ENCODE peak calls at places on chromosomes 11 and 22, in four cellular contexts. Q, H, B and L are unnamed samples. For H3K36me3, the result is how much of the 10 kb centered on the place peaks cover.

GRCh38 chr22:46351131-46351735 is 15.7 kb downstream of the TRMU start:
- DNase-seq in Q (no peak), B (no peak), H (no peak), L (no peak)

GRCh38 chr11:108135845-108136599 is 14.7 kb downstream of the ACAT1 start:
- DNase-seq in H (no peak), Q (peak), B (no peak), L (no peak)

GRCh38 chr11:61830318-61831105 is 2.4 kb downstream of the FADS2 start:
- DNase-seq in H (peak), Q (peak), B (no peak), L (no peak)

GRCh38 chr11:130429983-130430382 is 1.6 kb upstream of the ADAMTS8 start:
- DNase-seq in H (no peak), B (no peak), Q (no peak), L (no peak)

GRCh38 chr11:47915407-47916137 is 64.8 kb upstream of the PTPRJ start:
- DNase-seq in H (no peak), Q (no peak), B (peak), L (no peak)

GRCh38 chr22:38716827-38717226 is 11.1 kb downstream of the GTPBP1 start:
- DNase-seq in Q (no peak), H (no peak), B (no peak), L (no peak)

GRCh38 chr11:133886029-133886428 is 40.7 kb upstream of the SPATA19 start:
- DNase-seq in H (no peak), Q (no peak), B (no peak), L (no peak)

GRCh38 chr11:125410091-125410490 is 86.0 kb downstream of the FEZ1 start:
- DNase-seq in H (no peak), Q (peak), B (no peak), L (no peak)

GRCh38 chr22:35322893-35323292 is 23.2 kb downstream of the TOM1 start:
- DNase-seq in H (no peak), Q (no peak), B (no peak), L (no peak)

GRCh38 chr11:120964857-120965256 is 59.0 kb upstream of the TBCEL start:
- DNase-seq in B (no peak), H (no peak), Q (peak), L (no peak)

GRCh38 chr11:70032470-70032795 is 45.7 kb upstream of the ANO1 start:
- DNase-seq in B (peak), H (no peak), Q (no peak), L (no peak)

GRCh38 chr11:86218125-86219081 is 26.1 kb upstream of the EED start:
- DNase-seq in Q (peak), H (peak), B (peak), L (peak)

GRCh38 chr11:87322570-87322969 is 284.8 kb downstream of the TMEM135 start:
- DNase-seq in H (no peak), Q (no peak), B (no peak), L (no peak)

GRCh38 chr11:42043312-42043711 is 583.9 kb upstream of the LRRC4C start:
- DNase-seq in B (no peak), Q (peak), H (no peak), L (no peak)

GRCh38 chr11:48013269-48013901 is 33.0 kb downstream of the PTPRJ start:
- DNase-seq in H (no peak), Q (no peak), B (peak), L (no peak)

GRCh38 chr11:125423247-125423849 is 72.7 kb downstream of the FEZ1 start:
- DNase-seq in B (no peak), Q (no peak), H (no peak), L (no peak)

GRCh38 chr22:39284983-39285382 is 34.4 kb downstream of the RPL3 start:
- DNase-seq in H (no peak), Q (no peak), B (no peak), L (no peak)

GRCh38 chr11:109166441-109166840 is 255.5 kb upstream of the C11orf87 start:
- DNase-seq in Q (no peak), H (no peak), B (no peak), L (no peak)

GRCh38 chr22:27961680-27962079 is 42.6 kb upstream of the PITPNB start:
- DNase-seq in B (no peak), H (no peak), Q (no peak), L (no peak)

GRCh38 chr11:20275987-20276660 is 87.4 kb upstream of the HTATIP2 start:
- DNase-seq in H (no peak), B (no peak), Q (no peak), L (no peak)

GRCh38 chr22:49649166-49649565 is 178.5 kb downstream of the BRD1 start:
- DNase-seq in H (no peak), Q (no peak), B (no peak), L (no peak)

GRCh38 chr22:49646876-49647275 is 180.8 kb downstream of the BRD1 start:
- DNase-seq in B (no peak), Q (no peak), H (no peak), L (no peak)

GRCh38 chr22:49645791-49646550 is 181.7 kb downstream of the BRD1 start:
- DNase-seq in H (no peak), Q (no peak), B (no peak), L (no peak)

GRCh38 chr22:49648053-49648452 is 179.6 kb downstream of the BRD1 start:
- DNase-seq in B (no peak), H (no peak), Q (no peak), L (no peak)

GRCh38 chr22:49647346-49648026 is 180.2 kb downstream of the BRD1 start:
- DNase-seq in B (no peak), Q (no peak), H (no peak), L (no peak)
- H3K36me3 ChIP-seq in B (under half), Q (under half), H (under half), L (under half)

GRCh38 chr11:8309862-8310261 is 46.2 kb upstream of the LMO1 start:
- DNase-seq in Q (no peak), B (no peak), H (no peak), L (no peak)
- H3K36me3 ChIP-seq in Q (under half), B (under half), H (under half), L (under half)

DNA sequence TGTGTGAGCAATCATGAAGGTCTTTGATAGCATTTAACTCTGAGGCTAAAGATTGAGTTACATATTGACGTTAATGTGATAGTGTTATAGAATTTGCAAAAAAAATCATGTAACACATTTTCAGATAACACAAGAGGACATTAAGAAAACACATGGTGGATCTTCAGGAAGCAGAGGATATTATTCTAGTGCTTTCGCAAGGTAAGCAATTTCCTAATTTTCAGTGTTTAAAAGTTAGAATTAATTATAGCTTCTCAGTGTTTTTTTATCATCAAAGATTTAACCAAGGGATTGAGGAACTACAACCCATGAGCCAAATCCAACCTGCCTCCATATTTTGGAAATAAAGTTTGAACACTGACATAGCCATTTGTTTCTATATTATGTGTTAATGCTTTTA is 78.5 kb downstream of the DKK3 start:
- DNase-seq in H (no peak), B (no peak), Q (no peak), L (no peak)
- H3K36me3 ChIP-seq in H (under half), B (under half), Q (under half), L (under half)

DNA sequence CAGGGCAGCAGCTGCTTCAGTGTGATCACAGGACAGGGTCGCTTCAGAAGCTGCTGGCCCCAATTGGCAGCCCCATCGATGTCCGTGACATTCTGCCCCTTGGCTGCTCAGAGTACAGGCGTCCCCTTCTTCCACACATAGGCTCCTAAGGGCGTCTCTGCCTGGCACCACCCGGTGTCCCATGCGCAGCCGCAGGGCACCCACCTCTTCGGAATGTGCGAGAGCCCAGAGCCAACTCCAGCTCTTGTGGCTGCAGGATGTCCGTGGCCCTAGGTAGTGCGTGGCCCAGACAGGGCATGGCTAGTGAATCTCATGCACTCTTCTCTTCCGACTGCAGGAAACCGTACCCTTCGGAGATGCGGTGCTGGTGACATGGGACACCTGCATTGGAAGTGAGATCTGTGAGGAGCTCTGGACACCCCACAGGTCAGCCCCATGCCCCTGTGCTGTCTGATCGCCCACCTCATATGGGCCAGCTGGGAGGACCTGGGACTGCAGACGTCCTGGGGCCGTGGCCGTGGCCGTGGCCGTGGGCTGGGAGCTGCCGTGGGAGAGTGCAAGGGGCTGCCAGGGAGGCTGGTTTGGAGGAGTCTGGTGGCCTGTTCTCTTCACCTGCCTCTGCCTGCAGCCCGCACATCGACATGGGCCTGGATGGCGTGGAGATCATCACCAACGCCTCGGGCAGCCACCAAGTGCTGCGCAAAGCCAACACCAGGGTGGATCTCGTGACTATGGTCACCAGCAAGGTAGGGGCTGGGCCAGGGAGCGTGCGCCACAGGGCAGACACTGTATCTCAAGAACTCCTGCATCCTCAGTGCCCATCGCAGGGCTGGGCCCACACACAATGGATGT is 20.2 kb downstream of the NADSYN1 start:
- DNase-seq in H (no peak), B (no peak), Q (no peak), L (no peak)
- H3K36me3 ChIP-seq in H (under half), B (under half), Q (under half), L (under half)

DNA sequence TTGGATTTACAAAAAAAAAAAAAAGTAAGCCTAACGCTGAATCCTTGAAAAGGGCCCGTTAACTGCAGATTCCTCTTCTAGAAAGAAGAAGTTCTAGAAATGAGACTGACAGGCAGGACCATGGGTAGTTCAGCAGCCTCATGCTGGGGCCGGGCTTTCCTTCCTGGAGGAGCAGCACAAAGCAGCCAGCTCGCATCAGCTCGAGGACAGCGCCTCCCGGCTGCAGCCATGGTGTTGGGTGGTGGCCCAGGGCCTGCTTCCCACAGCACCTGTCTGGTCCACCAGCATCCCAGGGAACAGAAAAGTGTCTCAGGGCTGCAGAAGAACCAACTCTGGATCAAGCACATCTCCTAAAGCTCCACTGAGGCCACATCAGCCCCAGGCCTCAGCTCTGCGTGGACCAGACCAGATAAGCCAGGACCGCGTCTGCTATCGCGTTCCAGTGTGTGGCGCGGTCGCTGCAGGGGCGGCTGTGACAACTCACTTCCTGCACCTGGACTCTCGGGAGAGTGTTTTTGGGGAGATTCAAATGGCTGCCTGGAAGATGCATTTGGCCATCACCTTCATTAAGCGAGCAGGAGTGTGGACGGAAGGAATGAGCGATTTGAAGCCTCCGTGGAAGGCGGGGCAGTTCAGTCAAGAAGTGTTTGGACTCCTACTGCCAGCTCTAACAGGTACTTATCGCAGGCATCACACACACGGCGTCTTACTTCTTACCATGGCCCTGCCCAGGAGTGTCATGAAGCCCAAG is 53.5 kb downstream of the MYH9 start:
- DNase-seq in B (peak), Q (no peak), H (no peak), L (no peak)
- H3K36me3 ChIP-seq in B (under half), Q (under half), H (under half), L (under half)